ENCODE peak calls at places on chromosomes 16 and 17, in six cellular contexts. One of them, this sample, is unnamed.

GRCh38 chr17:8503368-8503767 is 67.7 kb downstream of the NDEL1 start:
- DNase-seq in esophagus muscularis mucosa: no peak
- DNase-seq in uterus: no peak
- DNase-seq in AG04449: no peak
- DNase-seq in D721Med: no peak
- DNase-seq in adrenal gland: no peak
- DNase-seq in this sample: no peak

GRCh38 chr17:81153340-81153803 is 11.9 kb upstream of the PVALEF start:
- DNase-seq in uterus: no peak
- DNase-seq in adrenal gland: peak; percentile 23
- DNase-seq in AG04449: no peak
- DNase-seq in esophagus muscularis mucosa: no peak
- DNase-seq in D721Med: no peak
- DNase-seq in this sample: no peak

GRCh38 chr17:75047398-75048098 is 523 bp downstream of the KCTD2 start:
- DNase-seq in esophagus muscularis mucosa: no peak
- DNase-seq in uterus: peak; percentile 54
- DNase-seq in AG04449: no peak
- DNase-seq in D721Med: no peak
- DNase-seq in adrenal gland: peak; percentile 36
- DNase-seq in this sample: no peak

GRCh38 chr17:35449371-35449931 is 885 bp upstream of the SLFN13 start:
- DNase-seq in esophagus muscularis mucosa: no peak
- DNase-seq in AG04449: no peak
- DNase-seq in D721Med: no peak
- DNase-seq in adrenal gland: no peak
- DNase-seq in uterus: peak; percentile 31
- DNase-seq in this sample: peak; percentile 36

GRCh38 chr16:80693553-80693952 is 110.8 kb downstream of the CDYL2 start:
- DNase-seq in uterus: no peak
- DNase-seq in AG04449: no peak
- DNase-seq in adrenal gland: no peak
- DNase-seq in esophagus muscularis mucosa: peak; percentile 21
- DNase-seq in D721Med: no peak
- DNase-seq in this sample: no peak

GRCh38 chr16:88939814-88940195 is 37.2 kb downstream of the CBFA2T3 start:
- DNase-seq in adrenal gland: no peak
- DNase-seq in D721Med: no peak
- DNase-seq in uterus: no peak
- DNase-seq in esophagus muscularis mucosa: no peak
- DNase-seq in AG04449: no peak
- DNase-seq in this sample: no peak

GRCh38 chr17:45339646-45340605 is 23.1 kb upstream of the MAP3K14 start:
- DNase-seq in adrenal gland: no peak
- DNase-seq in D721Med: no peak
- DNase-seq in esophagus muscularis mucosa: no peak
- DNase-seq in uterus: no peak
- DNase-seq in AG04449: no peak
- DNase-seq in this sample: no peak

GRCh38 chr16:84999200-84999599 is 12.1 kb downstream of the ZDHHC7 start:
- DNase-seq in uterus: no peak
- DNase-seq in esophagus muscularis mucosa: no peak
- DNase-seq in adrenal gland: no peak
- DNase-seq in D721Med: no peak
- DNase-seq in AG04449: no peak
- DNase-seq in this sample: no peak

GRCh38 chr17:81272616-81273015 is 22.5 kb downstream of the SLC38A10 start:
- DNase-seq in esophagus muscularis mucosa: no peak
- DNase-seq in uterus: no peak
- DNase-seq in D721Med: no peak
- DNase-seq in AG04449: no peak
- DNase-seq in adrenal gland: no peak
- DNase-seq in this sample: no peak

GRCh38 chr16:86285938-86286921 is 224.1 kb upstream of the FOXF1 start:
- DNase-seq in D721Med: no peak
- DNase-seq in uterus: no peak
- DNase-seq in esophagus muscularis mucosa: no peak
- DNase-seq in AG04449: no peak
- DNase-seq in adrenal gland: no peak
- DNase-seq in this sample: no peak

GRCh38 chr16:53911506-53911905 is 207.6 kb downstream of the FTO start:
- DNase-seq in D721Med: no peak
- DNase-seq in AG04449: no peak
- DNase-seq in uterus: no peak
- DNase-seq in esophagus muscularis mucosa: no peak
- DNase-seq in adrenal gland: no peak
- DNase-seq in this sample: no peak

GRCh38 chr17:3687949-3688614 is 7.9 kb downstream of the P2RX5 start:
- DNase-seq in AG04449: no peak
- DNase-seq in adrenal gland: no peak
- DNase-seq in D721Med: no peak
- DNase-seq in uterus: no peak
- DNase-seq in esophagus muscularis mucosa: no peak
- DNase-seq in this sample: peak; percentile 49

GRCh38 chr17:61477204-61477834 is 25.1 kb downstream of the TBX4 start:
- DNase-seq in D721Med: no peak
- DNase-seq in adrenal gland: no peak
- DNase-seq in uterus: no peak
- DNase-seq in AG04449: no peak
- DNase-seq in esophagus muscularis mucosa: no peak
- DNase-seq in this sample: no peak

GRCh38 chr17:17877548-17878358 is 41.0 kb upstream of the SREBF1 start:
- DNase-seq in adrenal gland: peak; percentile 93
- DNase-seq in AG04449: peak; percentile 71
- DNase-seq in uterus: peak; percentile 82
- DNase-seq in esophagus muscularis mucosa: no peak
- DNase-seq in D721Med: no peak
- DNase-seq in this sample: no peak

GRCh38 chr16:23317266-23317661 is 15.2 kb downstream of the SCNN1B start:
- DNase-seq in uterus: no peak
- DNase-seq in esophagus muscularis mucosa: no peak
- DNase-seq in adrenal gland: no peak
- DNase-seq in D721Med: no peak
- DNase-seq in AG04449: no peak
- DNase-seq in this sample: no peak

GRCh38 chr17:6439951-6440350 is 4.3 kb upstream of the PIMREG start:
- DNase-seq in AG04449: no peak
- DNase-seq in uterus: no peak
- DNase-seq in adrenal gland: no peak
- DNase-seq in D721Med: no peak
- DNase-seq in esophagus muscularis mucosa: no peak
- DNase-seq in this sample: no peak

GRCh38 chr17:67150826-67151225 is 94.2 kb downstream of the HELZ start:
- DNase-seq in AG04449: no peak
- DNase-seq in adrenal gland: peak; percentile 12
- DNase-seq in uterus: no peak
- DNase-seq in D721Med: no peak
- DNase-seq in esophagus muscularis mucosa: no peak
- DNase-seq in this sample: no peak

GRCh38 chr17:13420294-13421277 is 181.1 kb downstream of the HS3ST3A1 start:
- DNase-seq in adrenal gland: no peak
- DNase-seq in AG04449: peak; percentile 55
- DNase-seq in D721Med: no peak
- DNase-seq in esophagus muscularis mucosa: no peak
- DNase-seq in uterus: no peak
- DNase-seq in this sample: no peak

GRCh38 chr16:74743668-74744299 is 30.8 kb downstream of the FA2H start:
- DNase-seq in D721Med: no peak
- DNase-seq in AG04449: no peak
- DNase-seq in adrenal gland: peak; percentile 92
- DNase-seq in uterus: no peak
- DNase-seq in esophagus muscularis mucosa: no peak
- DNase-seq in this sample: no peak

GRCh38 chr17:59353106-59353854 is 21.8 kb downstream of the YPEL2 start:
- DNase-seq in adrenal gland: no peak
- DNase-seq in D721Med: no peak
- DNase-seq in uterus: no peak
- DNase-seq in AG04449: no peak
- DNase-seq in esophagus muscularis mucosa: no peak
- DNase-seq in this sample: no peak

GRCh38 chr16:3690470-3690918 is 26.8 kb downstream of the TRAP1 start:
- DNase-seq in uterus: peak; percentile 96
- DNase-seq in D721Med: peak; percentile 84
- DNase-seq in AG04449: peak; percentile 72
- DNase-seq in esophagus muscularis mucosa: peak; percentile 98
- DNase-seq in adrenal gland: peak; percentile 95
- DNase-seq in this sample: peak; percentile 74

GRCh38 chr16:10466861-10467260 is 81.0 kb downstream of the ATF7IP2 start:
- DNase-seq in D721Med: no peak
- DNase-seq in AG04449: no peak
- DNase-seq in adrenal gland: no peak
- DNase-seq in esophagus muscularis mucosa: no peak
- DNase-seq in uterus: no peak
- DNase-seq in this sample: no peak

GRCh38 chr16:54987081-54987480 is 56.4 kb downstream of the IRX5 start:
- DNase-seq in AG04449: no peak
- DNase-seq in esophagus muscularis mucosa: no peak
- DNase-seq in uterus: no peak
- DNase-seq in adrenal gland: no peak
- DNase-seq in D721Med: no peak
- DNase-seq in this sample: no peak

GRCh38 chr17:10754861-10755591 is 25.2 kb upstream of the TMEM220 start:
- DNase-seq in adrenal gland: no peak
- DNase-seq in D721Med: no peak
- DNase-seq in esophagus muscularis mucosa: no peak
- DNase-seq in AG04449: no peak
- DNase-seq in uterus: no peak
- DNase-seq in this sample: no peak

GRCh38 chr17:76537288-76537577 is 276 bp downstream of the CYGB start:
- DNase-seq in AG04449: no peak
- DNase-seq in D721Med: peak; percentile 6
- DNase-seq in esophagus muscularis mucosa: no peak
- DNase-seq in uterus: peak; percentile 54
- DNase-seq in adrenal gland: peak; percentile 44
- DNase-seq in this sample: no peak

GRCh38 chr16:680967-681745 is 946 bp downstream of the STUB1 start:
- DNase-seq in esophagus muscularis mucosa: no peak
- DNase-seq in AG04449: no peak
- DNase-seq in adrenal gland: peak; percentile 89
- DNase-seq in uterus: no peak
- DNase-seq in D721Med: no peak
- DNase-seq in this sample: no peak
- TF ChIP-seq CTCF in esophagus muscularis mucosa: no peak
- TF ChIP-seq CTCF in AG04449: peak; percentile 29
- TF ChIP-seq CTCF in adrenal gland: no peak
- TF ChIP-seq CTCF in uterus: no peak
- TF ChIP-seq CTCF in D721Med: no peak
- TF ChIP-seq CTCF in this sample: no peak

GRCh38 chr16:17831330-17831729 is 360.6 kb upstream of the XYLT1 start:
- DNase-seq in adrenal gland: no peak
- DNase-seq in esophagus muscularis mucosa: no peak
- DNase-seq in D721Med: no peak
- DNase-seq in uterus: no peak
- DNase-seq in AG04449: no peak
- DNase-seq in this sample: no peak
- TF ChIP-seq CTCF in adrenal gland: no peak
- TF ChIP-seq CTCF in esophagus muscularis mucosa: no peak
- TF ChIP-seq CTCF in D721Med: no peak
- TF ChIP-seq CTCF in uterus: no peak
- TF ChIP-seq CTCF in AG04449: peak; percentile 26
- TF ChIP-seq CTCF in this sample: no peak

GRCh38 chr16:27181020-27181419 is 22.3 kb upstream of the KDM8 start:
- DNase-seq in uterus: no peak
- DNase-seq in D721Med: no peak
- DNase-seq in esophagus muscularis mucosa: no peak
- DNase-seq in AG04449: no peak
- DNase-seq in adrenal gland: no peak
- DNase-seq in this sample: no peak
- TF ChIP-seq CTCF in uterus: no peak
- TF ChIP-seq CTCF in D721Med: no peak
- TF ChIP-seq CTCF in esophagus muscularis mucosa: no peak
- TF ChIP-seq CTCF in AG04449: no peak
- TF ChIP-seq CTCF in adrenal gland: no peak
- TF ChIP-seq CTCF in this sample: no peak

DNA sequence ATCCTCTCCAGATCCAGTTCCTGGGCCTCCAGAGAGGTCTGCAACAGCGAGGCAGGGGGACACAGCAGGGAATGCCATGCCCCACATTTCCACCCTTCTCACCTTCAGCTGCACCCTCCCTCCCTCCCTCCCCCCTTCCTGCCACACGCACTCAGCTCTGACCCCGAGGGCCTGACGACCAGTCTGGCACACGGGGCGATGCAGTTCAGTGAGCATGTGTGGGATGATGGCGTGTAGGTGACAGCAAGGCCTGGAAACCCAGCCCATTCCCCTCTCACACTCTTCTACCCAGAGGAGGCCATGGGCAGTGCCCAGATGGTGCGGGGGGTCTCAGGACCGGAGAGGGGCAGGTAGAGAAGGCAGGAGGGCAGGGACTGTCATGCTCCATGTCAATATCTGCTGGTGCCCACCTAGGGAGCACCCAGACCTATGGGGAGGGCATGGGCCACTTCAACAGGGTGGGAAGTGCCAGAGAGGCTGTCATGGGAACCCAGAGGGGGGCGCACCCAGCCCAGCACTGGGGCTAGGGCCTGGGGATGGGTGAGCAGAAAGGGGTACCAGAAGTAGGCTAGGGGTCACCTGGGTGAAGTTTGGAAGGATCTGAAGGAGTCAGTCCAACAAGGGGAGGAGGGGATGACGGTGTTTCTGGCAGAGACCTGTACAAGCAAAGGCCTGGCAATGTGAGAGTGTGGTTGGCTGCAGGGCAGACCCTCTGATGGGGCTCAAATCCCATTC is 13.6 kb upstream of the KATNB1 start:
- DNase-seq in D721Med: no peak
- DNase-seq in adrenal gland: no peak
- DNase-seq in uterus: no peak
- DNase-seq in AG04449: no peak
- DNase-seq in esophagus muscularis mucosa: no peak
- DNase-seq in this sample: no peak
- TF ChIP-seq CTCF in D721Med: no peak
- TF ChIP-seq CTCF in adrenal gland: no peak
- TF ChIP-seq CTCF in uterus: no peak
- TF ChIP-seq CTCF in AG04449: no peak
- TF ChIP-seq CTCF in esophagus muscularis mucosa: no peak
- TF ChIP-seq CTCF in this sample: no peak